ENCODE peak calls at places on chromosomes 6 and 20, in eight cellular contexts. M is PC-9, K is BE2C, J is lung, W is astrocyte of the spinal cord, V is B cell, F is lower leg skin, U is adrenal gland. E is an unnamed sample.

GRCh38 chr20:6767536-6768227 is at the start of gene BMP2:
- DNase-seq in M (no peak), K (peak), J (peak), W (peak), V (no peak), F (peak), U (peak), E (peak)

GRCh38 chr6:17865243-17865642 is 122.2 kb downstream of the KIF13A start:
- DNase-seq in M (peak), K (no peak), J (no peak), W (no peak), V (no peak), F (peak), U (peak), E (no peak)

GRCh38 chr6:42103218-42103617 is 39.2 kb downstream of the C6orf132 start:
- DNase-seq in M (no peak), K (no peak), J (no peak), W (no peak), V (no peak), F (no peak), U (no peak), E (no peak)

GRCh38 chr6:100261486-100261885 is 203.2 kb downstream of the SIM1 start:
- DNase-seq in M (no peak), K (no peak), J (no peak), W (no peak), V (no peak), F (no peak), U (no peak), E (no peak)

GRCh38 chr20:10654630-10655029 is 19.2 kb downstream of the JAG1 start:
- DNase-seq in M (no peak), K (peak), J (no peak), W (no peak), V (no peak), F (no peak), U (no peak), E (no peak)

GRCh38 chr6:35360349-35361138 is 18.2 kb downstream of the PPARD start:
- DNase-seq in M (peak), K (peak), J (peak), W (no peak), V (no peak), F (peak), U (peak), E (no peak)

GRCh38 chr6:170038717-170039116 is 252.2 kb downstream of the DLL1 start:
- DNase-seq in M (no peak), K (no peak), J (no peak), W (no peak), V (no peak), F (peak), U (no peak), E (no peak)

GRCh38 chr6:105136433-105137350 is 43.1 kb downstream of the POPDC3 start:
- DNase-seq in M (no peak), K (peak), J (peak), W (peak), V (peak), F (peak), U (peak), E (no peak)

GRCh38 chr6:111789593-111789992 is 83.7 kb downstream of the FYN start:
- DNase-seq in M (peak), K (no peak), J (no peak), W (no peak), V (no peak), F (no peak), U (no peak), E (no peak)

GRCh38 chr6:44219053-44219814 is 2.5 kb downstream of the MYMX start:
- DNase-seq in M (peak), K (peak), J (peak), W (peak), V (peak), F (peak), U (peak), E (no peak)

GRCh38 chr6:24494726-24495515 is at the start of gene ALDH5A1:
- DNase-seq in M (no peak), K (peak), J (peak), W (peak), V (peak), F (peak), U (peak), E (peak)

GRCh38 chr6:106546322-106547052 is 82.8 kb downstream of the RTN4IP1 start:
- DNase-seq in M (peak), K (no peak), J (no peak), W (peak), V (no peak), F (no peak), U (no peak), E (no peak)

GRCh38 chr20:47113362-47114118 is 218.9 kb downstream of the EYA2 start:
- DNase-seq in M (no peak), K (no peak), J (no peak), W (peak), V (no peak), F (no peak), U (no peak), E (no peak)

GRCh38 chr6:56604186-56604585 is 38.5 kb downstream of the DST start:
- DNase-seq in M (no peak), K (no peak), J (no peak), W (no peak), V (no peak), F (no peak), U (no peak), E (no peak)

GRCh38 chr20:62914970-62915457 is 11.3 kb downstream of the DIDO1 start:
- DNase-seq in M (no peak), K (no peak), J (no peak), W (peak), V (no peak), F (no peak), U (no peak), E (no peak)

GRCh38 chr6:10014561-10014960 is 400.3 kb downstream of the TFAP2A start:
- DNase-seq in M (no peak), K (no peak), J (no peak), W (peak), V (no peak), F (no peak), U (no peak), E (no peak)

GRCh38 chr6:150230877-150231428 is 88.1 kb downstream of the PPP1R14C start:
- DNase-seq in M (no peak), K (no peak), J (no peak), W (no peak), V (no peak), F (no peak), U (no peak), E (no peak)

GRCh38 chr6:77543601-77544000 is 80.3 kb upstream of the HTR1B start:
- DNase-seq in M (no peak), K (no peak), J (no peak), W (no peak), V (no peak), F (no peak), U (no peak), E (no peak)

GRCh38 chr6:111087871-111088667 is 766 bp downstream of the SLC16A10 start:
- DNase-seq in M (no peak), K (no peak), J (peak), W (no peak), V (peak), F (no peak), U (peak), E (no peak)

GRCh38 chr20:34268851-34269668 is 27.8 kb downstream of the ASIP start:
- DNase-seq in M (no peak), K (peak), J (no peak), W (peak), V (peak), F (no peak), U (peak), E (peak)

GRCh38 chr6:157982580-157983438 is 1.1 kb downstream of the SYNJ2 start:
- DNase-seq in M (peak), K (no peak), J (no peak), W (peak), V (no peak), F (no peak), U (no peak), E (no peak)
- TF ChIP-seq CTCF in M (peak), K (peak), J (no peak), W (peak), V (peak), F (no peak), U (peak), E (no peak)

GRCh38 chr20:21424846-21425245 is 27.5 kb upstream of the NKX2-4 start:
- DNase-seq in M (no peak), K (no peak), J (no peak), W (no peak), V (no peak), F (no peak), U (no peak), E (no peak)
- TF ChIP-seq CTCF in M (no peak), K (no peak), J (no peak), W (no peak), V (no peak), F (no peak), U (no peak), E (no peak)

DNA sequence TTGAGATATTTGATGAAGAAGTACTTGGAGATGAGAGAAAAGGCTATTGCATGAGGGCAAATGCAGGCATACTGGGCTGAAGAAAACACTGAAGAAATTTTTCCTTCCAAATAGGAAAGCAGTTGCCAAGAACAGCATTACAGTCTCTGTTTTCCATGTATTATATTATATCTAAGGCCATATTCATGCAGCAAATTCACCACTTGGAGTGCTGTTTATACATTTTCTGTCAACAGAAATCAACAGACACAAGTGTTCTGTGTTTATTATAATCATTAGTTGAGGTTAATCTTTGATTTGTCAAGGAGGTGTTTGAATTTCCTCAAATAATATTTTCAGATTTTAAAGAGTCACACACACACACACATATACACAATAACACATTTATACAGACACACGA is 268.8 kb upstream of the PLCB4 start:
- DNase-seq in M (no peak), K (no peak), J (no peak), W (no peak), V (no peak), F (no peak), U (no peak), E (no peak)
- TF ChIP-seq CTCF in M (no peak), K (peak), J (no peak), W (peak), V (no peak), F (no peak), U (no peak), E (no peak)

DNA sequence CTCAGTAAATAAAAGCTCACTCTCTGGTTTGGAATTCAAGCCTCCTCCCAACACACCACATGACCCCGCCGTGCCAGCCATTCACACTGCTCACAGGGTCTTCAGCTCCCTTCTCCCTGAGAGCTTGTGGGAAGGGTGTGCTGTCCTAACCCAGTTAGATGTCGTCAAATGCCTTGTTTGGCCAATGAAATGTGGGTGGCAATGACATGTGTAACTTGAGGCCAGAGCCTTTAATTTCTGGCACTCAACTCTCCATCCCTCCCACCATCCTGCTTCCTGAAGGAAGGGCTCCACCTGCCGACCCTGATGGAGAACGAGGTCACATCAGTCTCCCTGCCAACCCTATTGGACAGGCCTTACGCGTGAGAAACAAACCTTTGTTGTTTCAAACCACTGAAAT is 224.5 kb upstream of the AGPAT4 start:
- DNase-seq in M (no peak), K (peak), J (no peak), W (peak), V (no peak), F (no peak), U (peak), E (no peak)
- TF ChIP-seq CTCF in M (peak), K (peak), J (no peak), W (peak), V (no peak), F (no peak), U (peak), E (no peak)

GRCh38 chr6:26520840-26521484 is 17.2 kb upstream of the HMGN4 start:
- DNase-seq in M (peak), K (peak), J (peak), W (peak), V (peak), F (peak), U (peak), E (peak)
- TF ChIP-seq CTCF in M (no peak), K (no peak), J (no peak), W (no peak), V (no peak), F (no peak), U (peak), E (no peak)

GRCh38 chr6:30743099-30744053 is 889 bp upstream of the FLOT1 start:
- DNase-seq in M (no peak), K (no peak), J (no peak), W (no peak), V (peak), F (no peak), U (peak), E (peak)
- TF ChIP-seq CTCF in M (no peak), K (no peak), J (no peak), W (no peak), V (no peak), F (no peak), U (no peak), E (no peak)

DNA sequence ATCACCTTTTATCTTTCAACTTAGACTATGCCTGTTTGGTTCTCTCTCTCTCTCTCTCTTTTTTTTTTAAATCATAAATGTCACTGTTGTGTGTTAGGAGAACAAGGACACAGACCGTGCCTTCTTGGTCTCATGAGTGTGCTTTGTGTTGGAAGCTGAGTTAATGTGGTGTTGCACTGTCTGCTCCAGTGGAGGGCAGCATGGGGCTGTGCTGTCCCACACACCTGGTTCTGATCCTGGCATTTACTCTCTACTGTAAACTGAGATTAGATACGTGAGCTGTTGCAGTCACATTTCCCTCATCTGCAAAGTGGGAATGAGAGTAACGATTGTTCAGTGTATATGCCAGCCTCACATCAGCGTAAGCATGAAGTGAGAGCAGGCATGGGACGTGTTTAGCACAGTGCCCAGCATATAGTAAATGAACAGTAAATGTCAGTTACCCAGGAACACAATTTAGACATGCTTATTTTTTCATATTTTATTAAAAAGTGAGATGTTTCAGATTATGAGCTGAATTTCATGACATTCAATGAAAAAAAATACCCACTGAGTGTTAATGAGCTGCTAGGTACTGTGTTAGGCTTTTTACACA is 161.1 kb downstream of the FARS2 start:
- DNase-seq in M (no peak), K (peak), J (no peak), W (peak), V (peak), F (no peak), U (peak), E (no peak)
- TF ChIP-seq CTCF in M (peak), K (peak), J (no peak), W (peak), V (peak), F (no peak), U (peak), E (peak)